ENCODE peak calls at places on chromosome 2, in nine cellular contexts. One of them, this sample, is unnamed.

GRCh38 chr2:68809324-68810240 is 61.6 kb downstream of the BMP10 start:
- DNase-seq in ACHN: no peak
- DNase-seq in CD8-positive, alpha-beta T cell: no peak
- DNase-seq in MV-4-11: no peak
- DNase-seq in iPS-NIHi11: no peak
- DNase-seq in HT-29: no peak
- DNase-seq in HS-27A: no peak
- DNase-seq in NCI-H2081: no peak
- DNase-seq in lower lobe of right lung: no peak
- DNase-seq in this sample: no peak

GRCh38 chr2:126571403-126571802 is 84.6 kb upstream of the GYPC start:
- DNase-seq in HT-29: no peak
- DNase-seq in NCI-H2081: no peak
- DNase-seq in ACHN: no peak
- DNase-seq in iPS-NIHi11: no peak
- DNase-seq in MV-4-11: peak; percentile 1
- DNase-seq in lower lobe of right lung: no peak
- DNase-seq in CD8-positive, alpha-beta T cell: no peak
- DNase-seq in HS-27A: no peak
- DNase-seq in this sample: no peak

GRCh38 chr2:138030459-138030858 is 66.2 kb downstream of the HNMT start:
- DNase-seq in HS-27A: peak; percentile 45
- DNase-seq in HT-29: no peak
- DNase-seq in NCI-H2081: no peak
- DNase-seq in iPS-NIHi11: no peak
- DNase-seq in ACHN: no peak
- DNase-seq in lower lobe of right lung: no peak
- DNase-seq in CD8-positive, alpha-beta T cell: no peak
- DNase-seq in MV-4-11: peak; percentile 66
- DNase-seq in this sample: no peak

GRCh38 chr2:166765141-166765540 is 123.1 kb upstream of the XIRP2 start:
- DNase-seq in CD8-positive, alpha-beta T cell: no peak
- DNase-seq in NCI-H2081: no peak
- DNase-seq in HS-27A: no peak
- DNase-seq in HT-29: no peak
- DNase-seq in MV-4-11: no peak
- DNase-seq in ACHN: no peak
- DNase-seq in lower lobe of right lung: no peak
- DNase-seq in iPS-NIHi11: peak; percentile 20
- DNase-seq in this sample: no peak

GRCh38 chr2:223944166-223944703 is 900 bp downstream of the WDFY1 start:
- DNase-seq in ACHN: peak; percentile 45
- DNase-seq in HS-27A: no peak
- DNase-seq in CD8-positive, alpha-beta T cell: peak; percentile 55
- DNase-seq in NCI-H2081: no peak
- DNase-seq in iPS-NIHi11: peak; percentile 63
- DNase-seq in MV-4-11: no peak
- DNase-seq in HT-29: peak; percentile 58
- DNase-seq in lower lobe of right lung: peak; percentile 64
- DNase-seq in this sample: peak; percentile 6

GRCh38 chr2:28729698-28730097 is 21.9 kb upstream of the PPP1CB start:
- DNase-seq in HS-27A: no peak
- DNase-seq in MV-4-11: no peak
- DNase-seq in lower lobe of right lung: no peak
- DNase-seq in ACHN: no peak
- DNase-seq in iPS-NIHi11: no peak
- DNase-seq in HT-29: no peak
- DNase-seq in CD8-positive, alpha-beta T cell: no peak
- DNase-seq in NCI-H2081: no peak
- DNase-seq in this sample: no peak

GRCh38 chr2:23171108-23171507 is 213.9 kb upstream of the KLHL29 start:
- DNase-seq in ACHN: no peak
- DNase-seq in CD8-positive, alpha-beta T cell: no peak
- DNase-seq in lower lobe of right lung: no peak
- DNase-seq in iPS-NIHi11: no peak
- DNase-seq in HT-29: no peak
- DNase-seq in MV-4-11: no peak
- DNase-seq in NCI-H2081: no peak
- DNase-seq in HS-27A: no peak
- DNase-seq in this sample: no peak

GRCh38 chr2:8796878-8797550 is 40.4 kb downstream of the KIDINS220 start:
- DNase-seq in MV-4-11: no peak
- DNase-seq in lower lobe of right lung: no peak
- DNase-seq in NCI-H2081: peak; percentile 36
- DNase-seq in ACHN: no peak
- DNase-seq in HT-29: no peak
- DNase-seq in HS-27A: no peak
- DNase-seq in iPS-NIHi11: no peak
- DNase-seq in CD8-positive, alpha-beta T cell: no peak
- DNase-seq in this sample: no peak

GRCh38 chr2:122491011-122491410 is 735.6 kb downstream of the TSN start:
- DNase-seq in ACHN: no peak
- DNase-seq in MV-4-11: no peak
- DNase-seq in iPS-NIHi11: no peak
- DNase-seq in HT-29: no peak
- DNase-seq in lower lobe of right lung: no peak
- DNase-seq in NCI-H2081: no peak
- DNase-seq in HS-27A: no peak
- DNase-seq in CD8-positive, alpha-beta T cell: no peak
- DNase-seq in this sample: peak; percentile 17